ENCODE peak calls at places on chromosomes 12 and 14, in four cellular contexts. W is K562, U is HepG2, X is H1. P is an unnamed sample.

GRCh38 chr14:35222324-35222723 is 69.9 kb upstream of the PSMA6 start:
- DNase-seq in X (no peak), U (no peak), W (no peak), P (no peak)

GRCh38 chr14:54568821-54569591 is 2.1 kb downstream of the SAMD4A start:
- DNase-seq in X (no peak), U (peak; percentile 31), W (no peak), P (no peak)

GRCh38 chr12:716506-716905 is 35.9 kb upstream of the WNK1 start:
- DNase-seq in W (peak; percentile 22), U (no peak), X (no peak), P (no peak)

GRCh38 chr12:13913371-13913770 is 68.0 kb downstream of the GRIN2B start:
- DNase-seq in X (no peak), W (no peak), U (no peak), P (no peak)

GRCh38 chr14:104685216-104685997 is 4.0 kb upstream of the INF2 start:
- DNase-seq in X (no peak), W (no peak), U (peak; percentile 68), P (no peak)

GRCh38 chr12:89411846-89412245 is 59.5 kb upstream of the DUSP6 start:
- DNase-seq in U (no peak), W (no peak), X (no peak), P (no peak)

GRCh38 chr12:64806593-64806992 is 17.9 kb upstream of the TBC1D30 start:
- DNase-seq in X (no peak), U (no peak), W (no peak), P (no peak)

GRCh38 chr12:113425960-113426453 is 3.8 kb downstream of the SDSL start:
- DNase-seq in X (no peak), W (no peak), U (no peak), P (peak; percentile 25)

GRCh38 chr14:54348923-54349615 is 47.7 kb upstream of the CDKN3 start:
- DNase-seq in X (no peak), W (no peak), U (no peak), P (no peak)

GRCh38 chr14:79602742-79603141 is 608.6 kb downstream of the DIO2 start:
- DNase-seq in W (no peak), X (no peak), U (no peak), P (no peak)

GRCh38 chr14:104423715-104424405 is 155.7 kb upstream of the C14orf180 start:
- DNase-seq in X (no peak), W (no peak), U (no peak), P (no peak)

GRCh38 chr12:129659927-129660326 is 243.9 kb downstream of the TMEM132D start:
- DNase-seq in X (no peak), U (no peak), W (peak; percentile 15), P (no peak)

GRCh38 chr14:102050625-102051024 is 36.2 kb downstream of the HSP90AA1 start:
- DNase-seq in W (no peak), X (no peak), U (no peak), P (no peak)

GRCh38 chr14:73913256-73913655 is 26.6 kb downstream of the ZNF410 start:
- DNase-seq in U (no peak), X (no peak), W (no peak), P (no peak)

GRCh38 chr12:3202734-3203446 is 125.7 kb downstream of the TSPAN9 start:
- DNase-seq in X (no peak), W (peak; percentile 78), U (peak; percentile 28), P (no peak)

GRCh38 chr12:47800582-47800981 is 19.1 kb downstream of the HDAC7 start:
- DNase-seq in U (no peak), W (no peak), X (no peak), P (no peak)

GRCh38 chr12:101795786-101796185 is 35.0 kb downstream of the GNPTAB start:
- DNase-seq in U (no peak), W (no peak), X (no peak), P (no peak)

GRCh38 chr12:95710386-95710785 is 80.2 kb downstream of the NTN4 start:
- DNase-seq in U (no peak), W (no peak), X (no peak), P (no peak)

GRCh38 chr14:59244581-59244980 is 56.1 kb downstream of the DAAM1 start:
- DNase-seq in X (no peak), U (no peak), W (no peak), P (no peak)

GRCh38 chr14:58919262-58919661 is 269.2 kb upstream of the DAAM1 start:
- DNase-seq in U (no peak), W (no peak), X (no peak), P (peak; percentile 26)

GRCh38 chr12:114955414-114956014 is 271.5 kb upstream of the TBX3 start:
- DNase-seq in U (no peak), X (no peak), W (no peak), P (no peak)

GRCh38 chr14:48384786-48385185 is 709.4 kb upstream of the MDGA2 start:
- DNase-seq in U (no peak), X (no peak), W (no peak), P (no peak)

GRCh38 chr12:42716521-42716920 is 127.0 kb upstream of the PRICKLE1 start:
- DNase-seq in U (no peak), W (no peak), X (no peak), P (no peak)

GRCh38 chr14:93859957-93860356 is 67.2 kb upstream of the FAM181A start:
- DNase-seq in X (no peak), W (no peak), U (no peak), P (no peak)

GRCh38 chr12:96375841-96376249 is 24.4 kb downstream of the CDK17 start:
- DNase-seq in U (no peak), X (no peak), W (peak; percentile 20), P (peak; percentile 56)

GRCh38 chr12:28415755-28416154 is 225.5 kb downstream of the CCDC91 start:
- DNase-seq in W (no peak), X (no peak), U (no peak), P (no peak)

GRCh38 chr12:15650399-15651128 is 138.6 kb downstream of the EPS8 start:
- DNase-seq in X (no peak), W (no peak), U (no peak), P (no peak)

GRCh38 chr14:85319101-85319500 is 210.8 kb upstream of the FLRT2 start:
- DNase-seq in X (no peak), U (no peak), W (no peak), P (no peak)

GRCh38 chr12:113270709-113271009 is 49.4 kb downstream of the TPCN1 start:
- DNase-seq in X (no peak), W (no peak), U (no peak), P (no peak)

GRCh38 chr12:112540021-112540420 is 121.3 kb downstream of the PTPN11 start:
- DNase-seq in W (no peak), X (no peak), U (no peak), P (no peak)

GRCh38 chr12:55839345-55840140 is 3.2 kb downstream of the MMP19 start:
- DNase-seq in W (peak; percentile 71), U (no peak), X (no peak), P (no peak)
- TF ChIP-seq POLR2AphosphoS5 in W (no peak), U (no peak), X (no peak), P (no peak)

GRCh38 chr14:89320381-89321000 is 96.5 kb downstream of the FOXN3 start:
- DNase-seq in U (no peak), W (no peak), X (no peak), P (no peak)
- TF ChIP-seq RFX5 in U (no peak), W (no peak), X (no peak), P (no peak)

GRCh38 chr12:49703647-49704137 is 3.5 kb downstream of the FMNL3 start:
- DNase-seq in W (no peak), X (no peak), U (no peak), P (peak; percentile 71)
- TF ChIP-seq KDM1A in W (no peak), X (no peak), U (no peak), P (no peak)

GRCh38 chr12:51217968-51218606 is at the start of gene POU6F1:
- DNase-seq in X (peak; percentile 73), U (peak; percentile 57), W (peak; percentile 93), P (peak; percentile 25)
- TF ChIP-seq POLR2AphosphoS5 in X (peak; percentile 55), U (no peak), W (no peak), P (peak; percentile 71)

GRCh38 chr12:120215766-120216735 is 15.1 kb upstream of the RPLP0 start:
- DNase-seq in U (no peak), X (no peak), W (no peak), P (no peak)
- TF ChIP-seq RFX5 in U (no peak), X (no peak), W (no peak), P (no peak)

GRCh38 chr14:86575141-86575540 is 1045.2 kb downstream of the FLRT2 start:
- DNase-seq in U (no peak), X (no peak), W (no peak), P (no peak)

GRCh38 chr14:86574026-86574777 is 1044.3 kb downstream of the FLRT2 start:
- DNase-seq in X (no peak), W (no peak), U (peak; percentile 0), P (no peak)

GRCh38 chr14:86574778-86575129 is 1044.8 kb downstream of the FLRT2 start:
- DNase-seq in W (no peak), U (no peak), X (no peak), P (no peak)

DNA sequence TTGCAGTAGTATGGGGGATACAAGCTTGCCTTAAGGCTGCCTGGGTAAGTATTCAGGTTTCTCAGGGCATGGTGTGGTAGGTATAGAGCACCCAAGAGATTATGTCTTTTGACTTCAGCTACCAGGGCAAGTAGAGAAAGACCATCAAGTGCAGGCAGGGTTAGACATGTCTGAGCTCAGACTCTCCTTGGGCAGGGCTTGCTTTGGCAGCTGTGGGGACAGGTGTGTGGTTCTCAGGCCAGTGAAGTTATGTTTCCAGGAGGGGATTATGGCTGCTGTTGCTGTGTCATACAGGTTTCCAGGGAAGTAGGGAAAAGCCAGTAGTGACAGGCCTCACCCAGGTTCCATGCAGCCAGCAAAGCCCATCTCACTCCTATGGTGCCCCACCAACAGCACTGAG is 1040.4 kb downstream of the FLRT2 start:
- DNase-seq in U (no peak), W (no peak), X (no peak), P (no peak)
- TF ChIP-seq KDM1A in U (no peak), W (no peak), X (no peak), P (no peak)

GRCh38 chr12:124270671-124271070 is 24.2 kb upstream of the RFLNA start:
- DNase-seq in W (no peak), U (peak; percentile 56), X (no peak), P (no peak)
- TF ChIP-seq POLR2AphosphoS5 in W (no peak), U (no peak), X (no peak), P (no peak)

GRCh38 chr12:132161046-132161781 is 17.0 kb downstream of the NOC4L start:
- DNase-seq in W (no peak), X (no peak), U (no peak), P (no peak)
- TF ChIP-seq RFX5 in W (no peak), X (no peak), U (no peak), P (no peak)

DNA sequence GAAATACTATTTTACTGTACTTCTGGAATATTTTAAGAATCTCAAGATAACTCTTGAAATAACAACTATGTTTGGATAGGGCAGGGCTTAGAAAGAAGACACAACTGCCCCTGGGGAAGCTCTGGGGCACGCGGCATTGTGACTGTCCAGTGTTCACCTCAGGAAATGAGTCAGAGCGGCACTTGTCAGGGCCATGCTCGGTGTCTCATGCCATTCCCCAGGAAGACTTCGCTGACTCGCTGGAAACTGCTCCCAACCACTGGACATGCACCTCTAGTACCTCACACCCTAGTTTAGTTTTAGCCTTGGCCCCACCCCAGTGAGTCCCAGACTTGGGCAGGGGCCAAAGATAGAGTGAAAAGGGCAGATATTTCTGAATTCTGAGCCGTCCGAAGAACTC is 192.0 kb downstream of the TTC7B start:
- DNase-seq in X (no peak), W (no peak), U (peak; percentile 42), P (no peak)
- TF ChIP-seq KDM1A in X (no peak), W (no peak), U (no peak), P (no peak)

P was measured in GM12878.